ENCODE peak calls at places on chromosomes 4 and X, in six cellular contexts. One of them, this sample, is unnamed.

GRCh38 chrX:50579955-50580354 is 109.3 kb upstream of the DGKK start:
- DNase-seq in mammary epithelial cell: peak; percentile 53
- DNase-seq in NCI-H187 treated with DMSO at 0.1 percent for 48 hours: peak; percentile 6
- DNase-seq in HCEC 1CT: peak; percentile 11
- DNase-seq in endodermal cell: peak; percentile 74
- DNase-seq in fibroblast of the aortic adventitia: peak; percentile 64
- DNase-seq in this sample: peak; percentile 48

GRCh38 chr4:185912779-185913178 is 100.8 kb upstream of the SORBS2 start:
- DNase-seq in mammary epithelial cell: peak; percentile 33
- DNase-seq in NCI-H187 treated with DMSO at 0.1 percent for 48 hours: no peak
- DNase-seq in HCEC 1CT: no peak
- DNase-seq in endodermal cell: no peak
- DNase-seq in fibroblast of the aortic adventitia: no peak
- DNase-seq in this sample: no peak

GRCh38 chrX:21658746-21659145 is 616 bp upstream of the KLHL34 start:
- DNase-seq in mammary epithelial cell: no peak
- DNase-seq in NCI-H187 treated with DMSO at 0.1 percent for 48 hours: no peak
- DNase-seq in HCEC 1CT: no peak
- DNase-seq in endodermal cell: no peak
- DNase-seq in fibroblast of the aortic adventitia: no peak
- DNase-seq in this sample: no peak

GRCh38 chr4:111330786-111331185 is 707.9 kb upstream of the PITX2 start:
- DNase-seq in mammary epithelial cell: no peak
- DNase-seq in NCI-H187 treated with DMSO at 0.1 percent for 48 hours: no peak
- DNase-seq in HCEC 1CT: no peak
- DNase-seq in endodermal cell: no peak
- DNase-seq in fibroblast of the aortic adventitia: peak; percentile 23
- DNase-seq in this sample: peak; percentile 54

GRCh38 chr4:150781108-150781663 is 199.2 kb downstream of the MAB21L2 start:
- DNase-seq in mammary epithelial cell: no peak
- DNase-seq in NCI-H187 treated with DMSO at 0.1 percent for 48 hours: no peak
- DNase-seq in HCEC 1CT: no peak
- DNase-seq in endodermal cell: no peak
- DNase-seq in fibroblast of the aortic adventitia: no peak
- DNase-seq in this sample: no peak

GRCh38 chrX:11261260-11261659 is 32.0 kb upstream of the AMELX start:
- DNase-seq in mammary epithelial cell: peak; percentile 47
- DNase-seq in NCI-H187 treated with DMSO at 0.1 percent for 48 hours: no peak
- DNase-seq in HCEC 1CT: peak; percentile 77
- DNase-seq in endodermal cell: no peak
- DNase-seq in fibroblast of the aortic adventitia: peak; percentile 73
- DNase-seq in this sample: peak; percentile 71

GRCh38 chrX:74924449-74925209 is 623 bp downstream of the NEXMIF start:
- DNase-seq in mammary epithelial cell: peak; percentile 23
- DNase-seq in NCI-H187 treated with DMSO at 0.1 percent for 48 hours: no peak
- DNase-seq in HCEC 1CT: no peak
- DNase-seq in endodermal cell: peak; percentile 81
- DNase-seq in fibroblast of the aortic adventitia: no peak
- DNase-seq in this sample: peak; percentile 7

GRCh38 chrX:96372313-96373046 is 312.2 kb upstream of the DIAPH2 start:
- DNase-seq in mammary epithelial cell: peak; percentile 23
- DNase-seq in NCI-H187 treated with DMSO at 0.1 percent for 48 hours: no peak
- DNase-seq in HCEC 1CT: peak; percentile 66
- DNase-seq in endodermal cell: peak; percentile 57
- DNase-seq in fibroblast of the aortic adventitia: peak; percentile 80
- DNase-seq in this sample: peak; percentile 79

GRCh38 chr4:86522349-86522748 is 71.8 kb upstream of the PTPN13 start:
- DNase-seq in mammary epithelial cell: no peak
- DNase-seq in NCI-H187 treated with DMSO at 0.1 percent for 48 hours: no peak
- DNase-seq in HCEC 1CT: peak; percentile 21
- DNase-seq in endodermal cell: no peak
- DNase-seq in fibroblast of the aortic adventitia: peak; percentile 39
- DNase-seq in this sample: no peak

GRCh38 chrX:47613082-47613481 is 6.6 kb downstream of the SYN1 start:
- DNase-seq in mammary epithelial cell: no peak
- DNase-seq in NCI-H187 treated with DMSO at 0.1 percent for 48 hours: no peak
- DNase-seq in HCEC 1CT: no peak
- DNase-seq in endodermal cell: no peak
- DNase-seq in fibroblast of the aortic adventitia: no peak
- DNase-seq in this sample: no peak

GRCh38 chr4:24719615-24720014 is 75.8 kb upstream of the SOD3 start:
- DNase-seq in mammary epithelial cell: no peak
- DNase-seq in NCI-H187 treated with DMSO at 0.1 percent for 48 hours: no peak
- DNase-seq in HCEC 1CT: no peak
- DNase-seq in endodermal cell: no peak
- DNase-seq in fibroblast of the aortic adventitia: no peak
- DNase-seq in this sample: no peak

GRCh38 chrX:134484039-134484438 is 24.1 kb downstream of the HPRT1 start:
- DNase-seq in mammary epithelial cell: peak; percentile 39
- DNase-seq in NCI-H187 treated with DMSO at 0.1 percent for 48 hours: no peak
- DNase-seq in HCEC 1CT: peak; percentile 33
- DNase-seq in endodermal cell: no peak
- DNase-seq in fibroblast of the aortic adventitia: peak; percentile 78
- DNase-seq in this sample: peak; percentile 74

GRCh38 chr4:172287112-172287511 is 473.9 kb downstream of the GALNTL6 start:
- DNase-seq in mammary epithelial cell: no peak
- DNase-seq in NCI-H187 treated with DMSO at 0.1 percent for 48 hours: no peak
- DNase-seq in HCEC 1CT: no peak
- DNase-seq in endodermal cell: no peak
- DNase-seq in fibroblast of the aortic adventitia: no peak
- DNase-seq in this sample: no peak

This sample was measured in fibroblast of lung.